ENCODE peak calls at places on chromosome 4, in four cellular contexts. Z, H, J and W are unnamed samples.

GRCh38 chr4:120319230-120319761 is 252.6 kb upstream of the MAD2L1 start:
- DNase-seq in Z (no peak), H (no peak), J (no peak), W (no peak)

GRCh38 chr4:6229095-6229494 is 28.7 kb upstream of the JAKMIP1 start:
- DNase-seq in Z (no peak), H (no peak), J (no peak), W (no peak)

GRCh38 chr4:186684889-186685309 is 38.8 kb downstream of the FAT1 start:
- DNase-seq in Z (peak; percentile 24), H (no peak), J (no peak), W (no peak)

GRCh38 chr4:76753814-76754213 is 144.1 kb downstream of the SOWAHB start:
- DNase-seq in Z (peak; percentile 97), H (no peak), J (no peak), W (no peak)

GRCh38 chr4:124322234-124322831 is 390.2 kb downstream of the ANKRD50 start:
- DNase-seq in Z (peak; percentile 35), H (no peak), J (no peak), W (no peak)

GRCh38 chr4:107592518-107592917 is 127.5 kb downstream of the PAPSS1 start:
- DNase-seq in Z (no peak), H (no peak), J (no peak), W (no peak)

GRCh38 chr4:13309751-13310150 is 174.4 kb downstream of the RAB28 start:
- DNase-seq in Z (peak; percentile 26), H (no peak), J (no peak), W (no peak)

GRCh38 chr4:71241467-71242401 is 97.1 kb upstream of the SLC4A4 start:
- DNase-seq in Z (no peak), H (no peak), J (no peak), W (no peak)

GRCh38 chr4:77344001-77344400 is 187.0 kb downstream of the CCNG2 start:
- DNase-seq in Z (no peak), H (no peak), J (no peak), W (no peak)

GRCh38 chr4:174189392-174190029 is 94.0 kb downstream of the FBXO8 start:
- DNase-seq in Z (no peak), H (no peak), J (no peak), W (no peak)

GRCh38 chr4:132001542-132001941 is 1147.6 kb upstream of the PCDH10 start:
- DNase-seq in Z (peak; percentile 70), H (no peak), J (no peak), W (no peak)

GRCh38 chr4:107755841-107756356 is 35.9 kb upstream of the PAPSS1 start:
- DNase-seq in Z (peak; percentile 39), H (no peak), J (no peak), W (no peak)

GRCh38 chr4:13659341-13660070 is 32.0 kb upstream of the BOD1L1 start:
- DNase-seq in Z (no peak), H (no peak), J (no peak), W (no peak)

GRCh38 chr4:141140271-141141205 is 7.3 kb upstream of the RNF150 start:
- DNase-seq in Z (peak; percentile 48), H (no peak), J (no peak), W (no peak)

GRCh38 chr4:70734168-70734954 is 12.6 kb downstream of the RUFY3 start:
- DNase-seq in Z (peak; percentile 60), H (no peak), J (peak; percentile 26), W (peak; percentile 59)

GRCh38 chr4:84924439-84924838 is 42.1 kb downstream of the WDFY3 start:
- DNase-seq in Z (no peak), H (no peak), J (no peak), W (no peak)

GRCh38 chr4:21856301-21856700 is 92.3 kb downstream of the KCNIP4 start:
- DNase-seq in Z (no peak), H (no peak), J (no peak), W (no peak)

GRCh38 chr4:1518997-1519700 is 112.9 kb upstream of the NKX1-1 start:
- DNase-seq in Z (no peak), H (peak; percentile 15), J (no peak), W (no peak)

GRCh38 chr4:151961456-151961855 is 200.6 kb upstream of the GATB start:
- DNase-seq in Z (no peak), H (no peak), J (no peak), W (no peak)

GRCh38 chr4:20418865-20419451 is 167.3 kb downstream of the SLIT2 start:
- DNase-seq in Z (peak; percentile 68), H (no peak), J (no peak), W (peak; percentile 8)

GRCh38 chr4:65033899-65034298 is 624.6 kb upstream of the TECRL start:
- DNase-seq in Z (peak; percentile 14), H (no peak), J (no peak), W (no peak)
- TF ChIP-seq CTCF in Z (no peak), H (peak; percentile 58), J (no peak), W (no peak)

DNA sequence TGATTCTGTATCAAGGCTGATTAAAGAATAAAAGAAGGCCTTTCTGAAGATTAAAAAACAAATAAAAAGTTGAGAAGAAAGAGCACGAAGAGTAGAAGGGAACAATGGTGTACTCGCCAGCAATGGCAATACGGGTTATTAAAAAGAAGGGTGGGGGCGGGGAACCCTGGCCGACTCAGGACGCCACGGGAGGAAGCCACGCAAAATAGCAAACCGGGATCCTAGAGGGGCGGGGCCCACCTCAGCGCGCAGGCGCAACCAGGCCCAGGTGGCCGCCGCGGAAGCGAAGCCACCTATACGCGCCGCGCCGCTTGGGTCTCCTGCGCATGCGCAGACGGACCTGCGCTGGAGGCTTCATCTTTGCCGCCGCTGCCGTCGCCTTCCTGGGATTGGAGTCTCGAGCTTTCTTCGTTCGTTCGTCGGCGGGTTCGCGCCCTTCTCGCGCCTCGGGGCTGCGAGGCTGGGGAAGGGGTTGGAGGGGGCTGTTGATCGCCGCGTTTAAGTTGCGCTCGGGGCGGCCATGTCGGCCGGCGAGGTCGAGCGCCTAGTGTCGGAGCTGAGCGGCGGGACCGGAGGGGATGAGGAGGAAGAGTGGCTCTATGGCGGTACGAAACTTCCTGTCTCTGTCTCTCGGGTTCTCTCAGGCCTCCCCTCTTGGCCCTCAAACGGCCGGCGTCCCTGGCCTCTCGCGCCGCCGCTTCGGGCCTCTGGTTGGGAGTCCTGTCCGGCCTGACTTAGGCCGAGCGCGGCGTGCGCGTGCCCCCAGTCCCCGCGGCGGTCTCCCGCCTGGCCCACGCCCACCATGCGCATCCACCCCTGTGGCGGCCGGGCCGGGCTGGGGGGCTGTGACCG is at the start of gene FIP1L1:
- DNase-seq in Z (peak; percentile 86), H (peak; percentile 96), J (peak; percentile 97), W (peak; percentile 96)
- TF ChIP-seq CTCF in Z (no peak), H (no peak), J (no peak), W (no peak)

DNA sequence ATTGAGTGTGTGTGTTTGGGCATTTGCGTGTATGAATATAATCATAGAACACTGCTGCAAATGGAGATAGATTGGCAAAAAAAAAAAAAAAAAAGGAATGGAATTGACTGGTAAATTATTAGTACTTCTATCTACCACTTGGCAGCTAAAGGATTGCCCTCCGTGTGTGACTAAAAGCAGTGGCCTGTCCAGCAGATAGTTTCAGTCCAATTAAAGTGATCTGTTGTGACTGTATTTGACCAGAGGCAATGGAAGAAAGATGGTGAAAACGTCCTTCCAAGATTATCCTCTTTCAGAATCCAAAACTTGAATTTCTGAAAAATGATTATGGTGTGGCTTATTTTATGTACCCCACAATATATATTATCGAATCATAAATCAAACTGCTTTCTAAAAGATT is 19.5 kb upstream of the TENM3 start:
- DNase-seq in Z (no peak), H (no peak), J (no peak), W (no peak)
- TF ChIP-seq CTCF in Z (no peak), H (no peak), J (no peak), W (no peak)

GRCh38 chr4:113153529-113154101 is 104.2 kb downstream of the ANK2 start:
- DNase-seq in Z (no peak), H (no peak), J (no peak), W (no peak)
- TF ChIP-seq CTCF in Z (no peak), H (no peak), J (no peak), W (no peak)

DNA sequence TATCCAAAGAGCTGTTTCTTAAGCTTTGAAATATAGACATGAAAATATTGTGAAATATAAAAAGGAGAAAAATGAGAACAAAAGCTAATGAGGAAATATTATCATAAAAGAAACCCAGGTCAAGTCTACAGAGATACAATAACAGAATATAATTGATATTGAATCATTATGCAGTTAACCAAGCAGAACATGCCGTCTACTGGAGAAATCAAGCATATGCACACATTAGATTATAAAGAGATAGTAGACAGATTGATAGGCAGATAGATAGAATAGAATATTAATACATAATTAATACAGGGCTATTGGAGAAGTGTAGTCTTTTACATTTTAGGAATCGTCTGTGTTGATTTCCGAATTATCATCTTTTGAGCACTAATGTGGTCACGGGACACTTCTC is 208.5 kb downstream of the EPHA5 start:
- DNase-seq in Z (no peak), H (no peak), J (no peak), W (no peak)
- TF ChIP-seq CTCF in Z (no peak), H (no peak), J (no peak), W (no peak)